ENCODE peak calls at places on chromosomes 4 and X, in six cellular contexts. C is HCT116, U is fibroblast of lung, Y is H1, L is DND-41, Z is mammary epithelial cell. X is an unnamed sample.

GRCh38 chrX:66622209-66622608 is 16.7 kb downstream of the EDA2R start:
- DNase-seq in C (no peak), U (peak), Y (no peak), L (no peak), Z (no peak), X (no peak)

GRCh38 chr4:156578005-156578404 is 393.6 kb downstream of the PDGFC start:
- DNase-seq in C (no peak), U (no peak), Y (no peak), L (no peak), Z (no peak), X (no peak)

GRCh38 chrX:140040397-140040796 is 75.1 kb upstream of the CXorf66 start:
- DNase-seq in C (no peak), U (peak), Y (no peak), L (no peak), Z (peak), X (peak)

GRCh38 chr4:110211007-110211769 is 12.8 kb upstream of the ELOVL6 start:
- DNase-seq in C (no peak), U (peak), Y (no peak), L (peak), Z (peak), X (peak)

GRCh38 chrX:39261446-39262147 is 460.3 kb downstream of the MID1IP1 start:
- DNase-seq in C (peak), U (peak), Y (no peak), L (peak), Z (peak), X (peak)

GRCh38 chr4:8009097-8009496 is 69.4 kb upstream of the AFAP1 start:
- DNase-seq in C (no peak), U (no peak), Y (no peak), L (no peak), Z (no peak), X (no peak)

GRCh38 chrX:13939741-13940597 is 89.7 kb downstream of the GEMIN8 start:
- DNase-seq in C (no peak), U (no peak), Y (no peak), L (no peak), Z (no peak), X (no peak)

GRCh38 chrX:12065251-12065650 is 73.0 kb upstream of the FRMPD4 start:
- DNase-seq in C (no peak), U (peak), Y (peak), L (peak), Z (peak), X (peak)

GRCh38 chrX:25343060-25343459 is 327.3 kb upstream of the ARX start:
- DNase-seq in C (no peak), U (no peak), Y (no peak), L (no peak), Z (no peak), X (no peak)

GRCh38 chr4:24419147-24420034 is 165.0 kb downstream of the DHX15 start:
- DNase-seq in C (peak), U (peak), Y (peak), L (peak), Z (peak), X (peak)

GRCh38 chr4:14924080-14924916 is 78.0 kb upstream of the CPEB2 start:
- DNase-seq in C (no peak), U (no peak), Y (no peak), L (no peak), Z (no peak), X (no peak)

GRCh38 chr4:130183096-130183495 is 1087.1 kb downstream of the C4orf33 start:
- DNase-seq in C (no peak), U (peak), Y (no peak), L (no peak), Z (no peak), X (peak)

GRCh38 chr4:145805490-145805889 is 125.5 kb downstream of the C4orf51 start:
- DNase-seq in C (no peak), U (peak), Y (peak), L (no peak), Z (peak), X (no peak)

GRCh38 chr4:1060121-1060520 is 48.7 kb downstream of the FGFRL1 start:
- DNase-seq in C (no peak), U (no peak), Y (no peak), L (no peak), Z (no peak), X (no peak)

GRCh38 chr4:185112104-185112503 is 31.0 kb upstream of the SLC25A4 start:
- DNase-seq in C (peak), U (peak), Y (no peak), L (no peak), Z (peak), X (peak)

GRCh38 chr4:15674926-15675325 is 6.7 kb upstream of the FAM200B start:
- DNase-seq in C (no peak), U (no peak), Y (no peak), L (no peak), Z (no peak), X (no peak)

GRCh38 chrX:113058634-113059033 is 218.0 kb upstream of the AMOT start:
- DNase-seq in C (no peak), U (peak), Y (no peak), L (no peak), Z (no peak), X (no peak)

GRCh38 chrX:34197946-34198345 is 65.8 kb upstream of the FAM47A start:
- DNase-seq in C (no peak), U (no peak), Y (no peak), L (no peak), Z (no peak), X (peak)

GRCh38 chr4:42397256-42397634 is at the start of gene SHISA3:
- DNase-seq in C (no peak), U (peak), Y (no peak), L (no peak), Z (no peak), X (peak)

GRCh38 chr4:42395595-42395994 is 1.7 kb upstream of the SHISA3 start:
- DNase-seq in C (no peak), U (no peak), Y (no peak), L (no peak), Z (no peak), X (no peak)

GRCh38 chr4:42398448-42399355 is 1.4 kb downstream of the SHISA3 start:
- DNase-seq in C (no peak), U (no peak), Y (no peak), L (no peak), Z (no peak), X (peak)

GRCh38 chr4:42397635-42398447 is 553 bp downstream of the SHISA3 start:
- DNase-seq in C (no peak), U (peak), Y (no peak), L (no peak), Z (peak), X (peak)

DNA sequence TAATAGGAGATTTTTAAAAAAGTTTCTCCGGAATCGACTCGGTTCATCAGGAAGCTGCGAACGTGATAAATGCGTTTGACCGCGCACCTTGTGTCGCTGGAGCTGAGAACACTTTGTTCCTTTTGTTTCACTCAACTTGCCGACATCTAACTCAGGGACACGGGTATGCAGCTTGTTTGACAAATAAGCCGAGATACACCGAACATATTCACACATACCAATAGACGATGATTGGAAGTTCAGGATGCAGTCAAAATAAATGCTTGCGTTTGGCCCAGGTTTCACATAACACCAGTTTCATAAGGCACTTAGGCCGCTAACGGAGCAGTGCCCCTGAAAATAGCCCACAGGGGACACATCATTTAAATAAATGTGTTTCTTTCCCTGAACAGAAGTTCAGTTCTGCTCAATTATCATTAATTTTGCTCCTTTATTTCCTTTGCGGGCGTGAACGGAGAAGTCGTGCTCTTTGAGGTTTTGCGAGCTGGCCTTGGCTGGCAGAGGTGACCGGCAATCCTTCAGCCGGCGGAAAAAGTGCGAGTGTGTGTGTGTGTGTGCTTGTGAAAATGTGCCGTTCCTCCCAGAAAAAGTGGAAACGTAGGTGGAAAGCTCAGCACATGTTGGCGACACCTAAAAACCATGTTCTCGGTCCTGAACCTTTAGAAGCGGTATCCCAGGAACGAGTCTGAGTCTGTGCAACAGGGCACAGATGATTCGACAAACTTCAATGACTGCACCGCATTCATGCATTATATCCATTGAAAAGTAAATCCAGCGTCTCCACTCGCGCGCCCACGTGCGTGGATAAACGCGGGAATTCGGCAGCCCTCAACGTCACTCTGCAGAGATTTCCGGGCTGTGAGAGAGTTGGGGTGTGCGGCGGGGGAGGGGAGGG is 680 bp upstream of the SHISA3 start:
- DNase-seq in C (no peak), U (no peak), Y (no peak), L (no peak), Z (no peak), X (peak)
- H3K9ac ChIP-seq in C (no peak), U (no peak), Y (no peak), L (no peak), Z (no peak), X (peak)

GRCh38 chr4:112523008-112523440 is 7.0 kb upstream of the NEUROG2 start:
- DNase-seq in C (no peak), U (peak), Y (no peak), L (no peak), Z (peak), X (no peak)
- TF ChIP-seq EZH2 in C (no peak), U (no peak), Y (no peak), L (no peak), Z (peak), X (no peak)

GRCh38 chrX:72203421-72203820 is 21.9 kb downstream of the PIN4 start:
- DNase-seq in C (no peak), U (no peak), Y (no peak), L (no peak), Z (no peak), X (no peak)

GRCh38 chrX:72202792-72203401 is 21.3 kb downstream of the PIN4 start:
- DNase-seq in C (no peak), U (no peak), Y (no peak), L (no peak), Z (no peak), X (no peak)

GRCh38 chrX:72201836-72202536 is 20.4 kb downstream of the PIN4 start:
- DNase-seq in C (no peak), U (peak), Y (no peak), L (no peak), Z (peak), X (peak)
- H3K9ac ChIP-seq in C (peak), U (peak), Y (no peak), L (no peak), Z (no peak), X (peak)

GRCh38 chrX:100409316-100410082 is 574 bp downstream of the PCDH19 start:
- DNase-seq in C (no peak), U (peak), Y (no peak), L (no peak), Z (no peak), X (no peak)

GRCh38 chrX:100407147-100407783 is 2.8 kb downstream of the PCDH19 start:
- DNase-seq in C (no peak), U (no peak), Y (no peak), L (no peak), Z (no peak), X (no peak)

GRCh38 chrX:100410083-100410590 is at the start of gene PCDH19:
- DNase-seq in C (no peak), U (peak), Y (no peak), L (no peak), Z (peak), X (peak)

GRCh38 chrX:100408643-100409315 is 1.3 kb downstream of the PCDH19 start:
- DNase-seq in C (no peak), U (no peak), Y (no peak), L (no peak), Z (no peak), X (no peak)

GRCh38 chrX:100407784-100408642 is 2.1 kb downstream of the PCDH19 start:
- DNase-seq in C (no peak), U (peak), Y (no peak), L (no peak), Z (no peak), X (no peak)
- TF ChIP-seq EZH2 in C (no peak), U (no peak), Y (peak), L (no peak), Z (peak), X (no peak)

GRCh38 chrX:1609759-1610158 is 5.1 kb upstream of the ASMT start:
- DNase-seq in C (no peak), U (no peak), Y (no peak), L (no peak), Z (no peak), X (no peak)
- H3K9ac ChIP-seq in C (no peak), U (no peak), Y (no peak), L (no peak), Z (no peak), X (no peak)

DNA sequence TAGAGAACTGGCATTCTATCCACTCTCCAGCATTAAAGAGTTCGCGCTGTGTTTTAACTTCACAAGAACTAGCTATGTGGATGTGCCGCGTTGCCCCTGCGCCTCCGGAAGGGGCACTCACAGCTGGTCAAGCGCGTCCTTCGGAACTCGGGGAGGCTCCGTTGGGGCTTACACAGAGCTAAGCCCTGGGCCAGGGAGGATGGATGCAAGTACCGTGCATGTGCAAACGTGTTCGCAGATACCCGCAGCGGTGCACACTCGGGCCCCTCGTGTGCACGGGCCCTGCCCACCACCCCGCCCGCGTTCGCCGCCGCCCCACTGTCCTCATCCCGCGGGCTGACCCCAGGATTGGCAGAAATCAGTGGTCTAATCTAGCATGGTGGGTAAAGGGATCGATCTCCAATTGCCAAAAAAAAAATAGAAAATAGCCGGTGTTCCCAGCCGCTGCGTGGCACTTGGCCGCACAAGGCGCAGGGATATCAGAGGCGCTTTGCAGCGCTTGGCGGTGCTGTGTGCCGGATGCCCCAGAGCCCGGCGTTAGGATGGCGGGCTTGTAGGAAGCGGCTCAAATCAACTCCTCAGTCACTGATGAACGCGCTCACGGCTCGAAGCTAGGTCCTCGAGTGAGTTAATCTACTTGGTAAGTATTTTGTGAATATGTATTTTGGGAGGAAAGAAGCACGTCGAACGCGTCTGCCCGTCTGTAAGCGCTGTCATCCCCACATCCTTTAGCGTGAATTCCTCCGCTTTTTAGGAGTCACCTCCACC is 988 bp upstream of the PCDH10 start:
- DNase-seq in C (no peak), U (peak), Y (no peak), L (no peak), Z (no peak), X (peak)
- TF ChIP-seq EZH2 in C (no peak), U (peak), Y (peak), L (no peak), Z (peak), X (no peak)

GRCh38 chrX:120456973-120457372 is 12.1 kb downstream of the LAMP2 start:
- DNase-seq in C (no peak), U (peak), Y (no peak), L (peak), Z (peak), X (peak)

GRCh38 chrX:120463241-120463640 is 5.9 kb downstream of the LAMP2 start:
- DNase-seq in C (no peak), U (peak), Y (no peak), L (no peak), Z (peak), X (peak)

GRCh38 chrX:120462370-120462769 is 6.7 kb downstream of the LAMP2 start:
- DNase-seq in C (no peak), U (no peak), Y (no peak), L (no peak), Z (no peak), X (no peak)

GRCh38 chrX:120457766-120458180 is 11.3 kb downstream of the LAMP2 start:
- DNase-seq in C (no peak), U (peak), Y (no peak), L (peak), Z (peak), X (peak)

DNA sequence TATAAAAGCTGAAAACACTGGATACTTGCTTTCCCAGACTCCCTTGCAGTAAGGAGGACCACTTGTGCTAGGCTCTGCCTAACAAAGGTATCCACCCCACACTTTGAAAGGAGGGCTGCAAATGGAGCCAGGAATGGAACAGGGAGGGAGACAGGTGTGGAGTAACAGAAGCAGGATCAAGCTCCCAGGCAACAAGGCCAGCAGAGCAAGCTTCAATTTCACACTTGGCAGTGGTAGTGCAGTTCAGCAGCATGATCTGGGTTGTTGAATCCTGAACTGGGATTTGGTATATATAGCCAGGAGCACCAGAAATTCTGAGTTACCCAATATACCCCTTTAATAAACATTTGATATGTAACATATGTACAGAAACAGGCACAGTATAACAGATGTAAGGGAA is 9.8 kb downstream of the LAMP2 start:
- DNase-seq in C (no peak), U (no peak), Y (no peak), L (no peak), Z (no peak), X (no peak)
- H3K9ac ChIP-seq in C (no peak), U (no peak), Y (no peak), L (no peak), Z (no peak), X (no peak)

DNA sequence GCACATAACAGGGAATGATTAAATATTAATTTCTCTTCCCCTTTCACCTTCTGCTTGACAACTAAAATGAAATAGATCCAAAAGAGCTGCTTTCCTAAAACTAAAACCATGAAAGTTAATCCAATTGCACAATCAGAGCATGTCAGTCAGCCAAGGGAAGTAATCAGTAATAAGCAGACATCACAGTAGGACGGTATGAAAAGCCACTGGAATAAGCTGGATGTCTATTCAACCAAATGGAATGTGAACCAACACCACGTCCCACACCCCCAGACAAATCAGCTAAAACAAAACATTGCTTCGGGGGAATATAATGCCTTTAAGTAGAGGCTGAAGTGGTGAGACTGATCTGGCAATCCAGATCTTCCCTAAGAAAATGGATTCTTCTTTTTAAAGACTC is 859.4 kb upstream of the FTHL17 start:
- DNase-seq in C (no peak), U (peak), Y (no peak), L (no peak), Z (peak), X (no peak)
- TF ChIP-seq EZH2 in C (no peak), U (no peak), Y (no peak), L (no peak), Z (no peak), X (no peak)